ENCODE peak calls at places on chromosomes 11 and 22, in five cellular contexts. T is head of caudate nucleus, A is pons, V is lower lobe of right lung, D is lung. S is an unnamed sample.

GRCh38 chr11:45371251-45371749 is 85.2 kb upstream of the SYT13 start:
- DNase-seq in T (peak), A (peak), V (peak), D (peak), S (peak)

GRCh38 chr22:47147572-47147971 is 385.1 kb downstream of the TBC1D22A start:
- DNase-seq in T (no peak), A (no peak), V (no peak), D (no peak), S (no peak)

GRCh38 chr11:60316317-60316716 is 10.7 kb upstream of the MS4A6E start:
- DNase-seq in T (no peak), A (no peak), V (no peak), D (no peak), S (no peak)

GRCh38 chr11:124798991-124799383 is 1.2 kb downstream of the MSANTD2 start:
- DNase-seq in T (no peak), A (no peak), V (no peak), D (peak), S (no peak)

GRCh38 chr11:69144719-69145365 is 10.9 kb upstream of the SMIM38 start:
- DNase-seq in T (no peak), A (no peak), V (no peak), D (no peak), S (no peak)

GRCh38 chr11:47433991-47434786 is 8.0 kb upstream of the PSMC3 start:
- DNase-seq in T (peak), A (peak), V (no peak), D (no peak), S (peak)

GRCh38 chr11:33779849-33780528 is 5.7 kb upstream of the FBXO3 start:
- DNase-seq in T (no peak), A (no peak), V (no peak), D (no peak), S (no peak)

GRCh38 chr11:111403021-111403725 is 24.1 kb upstream of the POU2AF1 start:
- DNase-seq in T (no peak), A (no peak), V (no peak), D (no peak), S (no peak)

GRCh38 chr11:107713009-107713408 is 1.2 kb upstream of the SLN start:
- DNase-seq in T (no peak), A (no peak), V (no peak), D (no peak), S (no peak)

GRCh38 chr11:82960000-82960778 is 58.7 kb downstream of the DDIAS start:
- DNase-seq in T (no peak), A (no peak), V (no peak), D (no peak), S (no peak)